ENCODE peak calls at places on chromosomes 7 and 10, in four cellular contexts. V is SK-N-SH, H is tibial nerve, E is cardiac muscle cell. U is an unnamed sample. For H3K27me3, the result is how much of the 10 kb centered on the place peaks cover.

GRCh38 chr7:29105191-29105590 is 41.1 kb downstream of the CPVL start:
- DNase-seq in V (no peak), H (no peak), E (no peak), U (no peak)

GRCh38 chr7:115707684-115708341 is 322.8 kb downstream of the TFEC start:
- DNase-seq in V (no peak), H (no peak), E (no peak), U (no peak)

GRCh38 chr10:127012769-127013152 is 107.5 kb downstream of the DOCK1 start:
- DNase-seq in V (no peak), H (no peak), E (peak), U (no peak)

GRCh38 chr7:55140221-55140980 is 121.6 kb downstream of the EGFR start:
- DNase-seq in V (no peak), H (no peak), E (peak), U (no peak)

GRCh38 chr10:132972149-132972985 is 30.0 kb upstream of the CFAP46 start:
- DNase-seq in V (peak), H (no peak), E (no peak), U (no peak)

GRCh38 chr10:78600740-78601139 is 468.0 kb upstream of the ZMIZ1 start:
- DNase-seq in V (no peak), H (peak), E (peak), U (no peak)

GRCh38 chr10:128633864-128634541 is 507.8 kb upstream of the MKI67 start:
- DNase-seq in V (no peak), H (peak), E (peak), U (no peak)

GRCh38 chr10:77564781-77565589 is 72.6 kb downstream of the KCNMA1 start:
- DNase-seq in V (no peak), H (no peak), E (peak), U (no peak)

GRCh38 chr7:5607958-5608656 is 173.4 kb downstream of the RNF216 start:
- DNase-seq in V (peak), H (no peak), E (no peak), U (no peak)

GRCh38 chr10:34593955-34594354 is 221.1 kb downstream of the PARD3 start:
- DNase-seq in V (no peak), H (no peak), E (no peak), U (no peak)

GRCh38 chr10:131882590-131883451 is 18.0 kb upstream of the PPP2R2D start:
- DNase-seq in V (no peak), H (no peak), E (no peak), U (no peak)

DNA sequence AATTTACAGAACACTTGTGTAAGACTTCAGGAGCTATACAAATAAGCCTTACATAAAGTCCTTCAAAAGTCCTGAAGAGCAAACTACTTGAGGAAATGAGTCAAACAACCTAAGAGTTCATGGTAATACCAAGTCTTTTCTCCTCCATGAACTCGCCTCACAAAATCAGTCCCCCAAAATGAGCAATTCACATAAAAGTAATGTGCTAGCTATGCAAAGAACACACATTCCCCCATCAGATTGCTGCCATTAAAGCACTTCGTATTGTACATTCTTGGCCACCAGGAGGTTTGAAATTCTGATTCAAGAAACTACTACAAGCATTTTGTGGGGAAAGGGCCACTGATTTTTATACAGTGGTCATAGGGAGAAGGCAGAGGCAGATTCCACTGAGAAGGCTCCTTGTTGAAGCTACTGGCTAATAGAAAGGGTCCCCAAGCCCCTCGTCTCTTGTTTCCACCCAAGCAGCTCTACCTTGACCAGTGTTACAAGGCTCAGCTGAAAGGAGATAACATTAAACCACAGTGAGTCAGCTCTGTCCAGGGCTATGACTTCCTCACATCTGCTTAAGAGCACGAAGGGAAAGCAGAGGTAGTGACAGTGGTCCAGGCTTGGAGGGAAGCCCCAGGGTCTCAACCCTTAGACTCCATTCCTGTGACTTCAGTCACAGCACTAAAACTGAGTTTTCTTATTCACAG is 115.2 kb upstream of the CDK1 start:
- DNase-seq in V (no peak), H (no peak), E (peak), U (no peak)
- TF ChIP-seq CTCF in V (peak), H (no peak), E (no peak), U (no peak)

GRCh38 chr7:36357054-36357453 is 32.6 kb upstream of the ANLN start:
- DNase-seq in V (no peak), H (no peak), E (no peak), U (no peak)

GRCh38 chr7:36361227-36361626 is 28.4 kb upstream of the ANLN start:
- DNase-seq in V (no peak), H (no peak), E (no peak), U (no peak)

GRCh38 chr7:36363515-36363914 is 26.1 kb upstream of the ANLN start:
- DNase-seq in V (no peak), H (no peak), E (no peak), U (no peak)

GRCh38 chr7:36358589-36358988 is 31.1 kb upstream of the ANLN start:
- DNase-seq in V (no peak), H (no peak), E (no peak), U (no peak)

DNA sequence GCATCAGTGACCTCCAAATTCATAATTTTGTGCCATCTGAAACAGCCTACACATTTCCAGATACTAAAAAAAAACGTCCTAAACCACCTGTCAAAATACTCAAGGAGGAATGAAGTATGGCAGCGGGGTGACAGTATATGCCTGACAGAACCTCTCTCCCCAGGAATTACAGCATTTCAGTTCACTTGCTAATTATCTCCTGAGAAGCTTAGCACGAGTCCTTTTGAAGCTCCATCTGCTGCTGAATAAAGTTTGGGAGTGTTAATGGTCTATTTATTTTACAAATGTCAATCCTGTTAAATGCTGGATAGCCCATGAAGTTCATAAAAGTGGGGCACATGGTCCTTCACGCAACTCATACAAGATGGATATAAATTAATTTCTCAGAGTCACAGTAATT is 29.4 kb upstream of the ANLN start:
- DNase-seq in V (no peak), H (no peak), E (no peak), U (no peak)
- H3K27me3 ChIP-seq in V (under half), H (under half), E (half or more), U (under half)

GRCh38 chr10:71714055-71714454 is 5.5 kb downstream of the C10orf105 start:
- DNase-seq in V (no peak), H (no peak), E (no peak), U (no peak)

GRCh38 chr10:71714592-71714991 is 5.0 kb downstream of the C10orf105 start:
- DNase-seq in V (no peak), H (no peak), E (no peak), U (no peak)

GRCh38 chr10:71716406-71716805 is 3.2 kb downstream of the C10orf105 start:
- DNase-seq in V (no peak), H (no peak), E (no peak), U (no peak)

GRCh38 chr10:71715860-71716259 is 3.7 kb downstream of the C10orf105 start:
- DNase-seq in V (no peak), H (no peak), E (no peak), U (no peak)

DNA sequence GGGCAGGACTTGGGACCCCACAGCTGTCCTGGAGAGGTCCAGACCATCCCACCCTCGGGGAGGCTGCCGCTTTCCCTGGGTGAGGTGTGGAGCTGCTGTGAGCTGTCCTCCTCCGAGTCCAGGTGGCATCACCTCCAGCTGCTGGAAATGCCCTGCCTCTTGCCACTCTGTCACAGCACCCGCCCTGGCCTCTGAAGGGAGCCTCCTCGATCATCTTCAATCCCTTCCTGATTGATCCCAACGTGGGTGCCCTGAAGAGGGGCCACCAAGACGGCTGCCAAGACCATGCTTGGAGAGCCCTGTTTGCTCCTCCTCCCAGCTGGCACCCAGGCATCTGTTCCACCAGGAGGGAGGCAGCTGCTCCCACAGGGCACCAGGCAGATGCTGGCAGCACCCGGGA is 4.6 kb downstream of the C10orf105 start:
- DNase-seq in V (no peak), H (no peak), E (no peak), U (no peak)
- H3K27ac ChIP-seq in V (no peak), H (peak), E (no peak), U (peak)

DNA sequence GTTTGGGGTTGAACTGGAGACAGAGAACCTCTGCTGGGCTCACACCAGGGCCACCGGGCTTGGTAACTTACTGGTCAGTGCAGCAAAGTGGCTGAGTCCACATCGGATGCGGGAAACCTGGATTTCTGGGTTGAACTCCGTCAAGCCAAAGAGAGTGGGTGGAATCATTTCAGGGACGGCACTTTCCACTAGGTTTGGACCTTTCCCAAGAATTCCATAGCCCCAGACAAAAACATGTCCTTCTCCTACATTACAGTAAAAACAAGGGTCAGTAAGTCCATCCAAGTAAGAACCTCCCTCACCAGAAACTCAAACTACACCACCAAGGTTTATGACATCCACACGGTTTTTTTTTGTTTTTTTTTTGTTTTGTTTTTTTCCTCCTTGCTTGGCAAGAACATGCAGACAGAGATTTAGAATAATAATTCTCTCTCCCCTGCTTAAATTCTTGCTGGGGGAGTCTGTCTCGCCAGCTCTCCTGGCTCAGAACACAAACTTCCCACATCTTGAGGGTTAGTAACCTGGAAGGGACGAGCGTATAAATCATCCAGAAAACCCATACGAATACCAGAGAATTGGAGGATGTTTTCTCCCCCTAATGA is 17.7 kb downstream of the RCC1L start:
- DNase-seq in V (no peak), H (no peak), E (peak), U (no peak)
- TF ChIP-seq CTCF in V (no peak), H (no peak), E (no peak), U (no peak)

GRCh38 chr7:155840262-155840885 is 28.1 kb upstream of the SHH start:
- DNase-seq in V (no peak), H (no peak), E (no peak), U (no peak)

GRCh38 chr7:155840909-155841308 is 28.6 kb upstream of the SHH start:
- DNase-seq in V (no peak), H (no peak), E (no peak), U (no peak)

GRCh38 chr7:155836216-155837125 is 24.2 kb upstream of the SHH start:
- DNase-seq in V (no peak), H (no peak), E (no peak), U (no peak)

GRCh38 chr7:155837126-155837479 is 24.8 kb upstream of the SHH start:
- DNase-seq in V (no peak), H (no peak), E (no peak), U (no peak)

DNA sequence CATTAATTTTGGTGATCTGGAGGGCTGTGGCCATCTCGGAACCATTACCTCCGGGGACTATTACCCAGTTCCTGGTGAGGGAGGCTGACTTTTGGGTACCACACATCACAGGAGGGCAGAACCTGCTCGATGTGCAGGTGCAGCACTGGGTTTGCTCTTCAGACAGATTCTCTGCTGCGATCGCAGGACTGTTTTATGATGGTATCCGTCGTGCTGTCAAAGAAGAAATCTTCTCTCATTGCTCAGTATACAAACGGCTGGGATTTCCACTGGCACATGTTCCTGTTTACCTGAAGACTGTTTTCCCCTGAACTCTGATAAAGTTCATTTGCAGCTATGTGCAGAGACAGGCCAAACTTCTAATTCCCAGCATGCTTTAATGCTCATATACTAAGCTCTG is 27.2 kb upstream of the SHH start:
- DNase-seq in V (no peak), H (no peak), E (no peak), U (no peak)
- H3K27me3 ChIP-seq in V (half or more), H (under half), E (under half), U (under half)

GRCh38 chr10:80489371-80490112 is 35.4 kb downstream of the TSPAN14 start:
- DNase-seq in V (no peak), H (no peak), E (no peak), U (no peak)
- H3K27ac ChIP-seq in V (no peak), H (peak), E (no peak), U (peak)

GRCh38 chr7:105708681-105709080 is 127.4 kb upstream of the EFCAB10 start:
- DNase-seq in V (no peak), H (no peak), E (no peak), U (no peak)

GRCh38 chr7:105715528-105715927 is 134.2 kb upstream of the EFCAB10 start:
- DNase-seq in V (no peak), H (no peak), E (no peak), U (no peak)

GRCh38 chr7:105718511-105718925 is 137.2 kb upstream of the EFCAB10 start:
- DNase-seq in V (no peak), H (no peak), E (no peak), U (no peak)

GRCh38 chr7:105711726-105712402 is 130.6 kb upstream of the EFCAB10 start:
- DNase-seq in V (no peak), H (no peak), E (no peak), U (no peak)

GRCh38 chr7:105713488-105714465 is 132.5 kb upstream of the EFCAB10 start:
- DNase-seq in V (no peak), H (no peak), E (no peak), U (no peak)
- TF ChIP-seq CTCF in V (no peak), H (no peak), E (no peak), U (no peak)